ENCODE peak calls at places on chromosomes 6 and 20, in six cellular contexts. H is GM23248; T is mesendoderm; Z is PC-3; I is adrenal gland; M is CD8-positive, alpha-beta memory T cell. F is an unnamed sample.

GRCh38 chr20:472137-472846 is 10.0 kb upstream of the TBC1D20 start:
- DNase-seq in H (no peak), T (peak; percentile 63), Z (no peak), I (no peak), M (no peak), F (no peak)

GRCh38 chr6:103284835-103285234 is 1574.9 kb downstream of the HACE1 start:
- DNase-seq in H (no peak), T (no peak), Z (no peak), I (no peak), M (no peak), F (no peak)

GRCh38 chr20:49814057-49814675 is 1.5 kb downstream of the SLC9A8 start:
- DNase-seq in H (peak; percentile 23), T (no peak), Z (peak; percentile 28), I (no peak), M (no peak), F (no peak)

GRCh38 chr6:17472653-17473183 is 79.3 kb downstream of the CAP2 start:
- DNase-seq in H (peak; percentile 49), T (peak; percentile 96), Z (peak; percentile 53), I (no peak), M (no peak), F (no peak)

GRCh38 chr6:3235486-3235885 is 8.0 kb upstream of the TUBB2B start:
- DNase-seq in H (no peak), T (no peak), Z (no peak), I (no peak), M (no peak), F (no peak)

GRCh38 chr20:22502731-22503191 is 81.6 kb downstream of the FOXA2 start:
- DNase-seq in H (no peak), T (peak; percentile 40), Z (no peak), I (no peak), M (no peak), F (no peak)

GRCh38 chr6:92715991-92716390 is 703.4 kb downstream of the EPHA7 start:
- DNase-seq in H (no peak), T (no peak), Z (peak; percentile 46), I (no peak), M (no peak), F (no peak)

GRCh38 chr20:34065260-34065659 is 46.8 kb downstream of the EIF2S2 start:
- DNase-seq in H (peak; percentile 76), T (peak; percentile 35), Z (peak; percentile 39), I (peak; percentile 45), M (no peak), F (no peak)

GRCh38 chr6:111559193-111560097 is 46.2 kb downstream of the TRAF3IP2 start:
- DNase-seq in H (peak; percentile 51), T (no peak), Z (no peak), I (no peak), M (no peak), F (peak; percentile 24)

GRCh38 chr6:134848076-134848475 is 101.8 kb downstream of the ALDH8A1 start:
- DNase-seq in H (no peak), T (no peak), Z (no peak), I (no peak), M (no peak), F (no peak)

GRCh38 chr20:46215913-46216707 is 92.2 kb downstream of the CDH22 start:
- DNase-seq in H (peak; percentile 15), T (peak; percentile 99), Z (peak; percentile 65), I (peak; percentile 52), M (no peak), F (no peak)

GRCh38 chr6:15048367-15048766 is 197.5 kb upstream of the JARID2 start:
- DNase-seq in H (no peak), T (no peak), Z (no peak), I (no peak), M (no peak), F (no peak)

GRCh38 chr20:35597186-35597585 is 18.4 kb upstream of the SPAG4 start:
- DNase-seq in H (no peak), T (no peak), Z (no peak), I (no peak), M (no peak), F (no peak)

GRCh38 chr6:156839591-156840001 is 62.4 kb downstream of the ARID1B start:
- DNase-seq in H (peak; percentile 79), T (peak; percentile 50), Z (no peak), I (no peak), M (no peak), F (no peak)

GRCh38 chr20:5100684-5101347 is 18.9 kb downstream of the PCNA start:
- DNase-seq in H (peak; percentile 79), T (peak; percentile 71), Z (peak; percentile 85), I (peak; percentile 82), M (peak; percentile 69), F (peak; percentile 68)

GRCh38 chr20:49282584-49283171 is 4.8 kb upstream of the ZNFX1 start:
- DNase-seq in H (peak; percentile 18), T (peak; percentile 42), Z (no peak), I (no peak), M (no peak), F (no peak)

GRCh38 chr6:149026530-149026942 is 279.7 kb downstream of the UST start:
- DNase-seq in H (peak; percentile 94), T (peak; percentile 79), Z (peak; percentile 82), I (no peak), M (no peak), F (no peak)

GRCh38 chr6:119145111-119145510 is 66.6 kb upstream of the FAM184A start:
- DNase-seq in H (no peak), T (peak; percentile 55), Z (peak; percentile 72), I (no peak), M (no peak), F (no peak)

GRCh38 chr6:4480788-4481725 is 295.1 kb upstream of the CDYL start:
- DNase-seq in H (no peak), T (no peak), Z (no peak), I (no peak), M (no peak), F (no peak)

GRCh38 chr20:17606001-17606400 is 36.1 kb downstream of the DSTN start:
- DNase-seq in H (no peak), T (no peak), Z (no peak), I (no peak), M (no peak), F (no peak)

GRCh38 chr20:17605131-17605660 is 35.3 kb downstream of the DSTN start:
- DNase-seq in H (no peak), T (no peak), Z (peak; percentile 75), I (no peak), M (no peak), F (no peak)

GRCh38 chr20:17602493-17602892 is 32.6 kb downstream of the DSTN start:
- DNase-seq in H (no peak), T (no peak), Z (no peak), I (no peak), M (no peak), F (no peak)

GRCh38 chr20:17598013-17598550 is 28.2 kb downstream of the DSTN start:
- DNase-seq in H (no peak), T (no peak), Z (no peak), I (no peak), M (no peak), F (no peak)

GRCh38 chr20:17601957-17602356 is 32.1 kb downstream of the DSTN start:
- DNase-seq in H (no peak), T (no peak), Z (no peak), I (no peak), M (no peak), F (no peak)
- H3K4me1 ChIP-seq in H (no peaks in the 10 kb centered on the region), T (peaks cover 2% of the 10 kb centered on the region), Z (peaks cover 23% of the 10 kb centered on the region), I (peaks cover 16% of the 10 kb centered on the region), M (no peaks in the 10 kb centered on the region), F (no peaks in the 10 kb centered on the region)

GRCh38 chr6:95293257-95293656 is 284.1 kb upstream of the MANEA start:
- DNase-seq in H (no peak), T (no peak), Z (no peak), I (no peak), M (no peak), F (no peak)

GRCh38 chr6:95292011-95292410 is 285.3 kb upstream of the MANEA start:
- DNase-seq in H (no peak), T (no peak), Z (no peak), I (no peak), M (no peak), F (no peak)

DNA sequence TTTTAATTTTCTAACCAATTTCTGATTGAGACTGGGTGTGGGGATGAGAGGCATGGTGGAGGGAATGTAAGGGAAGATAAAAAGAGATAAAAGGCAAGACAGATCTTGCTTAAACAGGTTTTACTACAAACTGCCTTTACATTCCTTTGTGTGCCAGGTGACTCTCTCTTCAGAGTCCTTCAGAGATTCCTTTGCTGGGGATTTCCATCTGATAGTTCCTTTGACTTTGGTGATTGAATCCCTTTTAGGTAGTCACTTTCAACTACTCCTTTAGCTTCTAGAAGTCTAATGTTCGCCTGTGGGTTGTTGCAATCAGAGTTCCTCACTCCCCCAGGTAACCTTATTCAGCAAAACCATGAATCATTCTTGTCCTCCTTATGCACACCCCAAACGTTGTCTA is 283.3 kb upstream of the MANEA start:
- DNase-seq in H (no peak), T (peak; percentile 79), Z (no peak), I (no peak), M (no peak), F (no peak)
- H3K27ac ChIP-seq in H (no peak overlapping the region), T (no peak overlapping the region), Z (no peak overlapping the region), I (no peak overlapping the region), M (no peak overlapping the region), F (no peak overlapping the region)

GRCh38 chr6:151067684-151068596 is 171.8 kb upstream of the AKAP12 start:
- DNase-seq in H (peak; percentile 95), T (no peak), Z (peak; percentile 97), I (peak; percentile 57), M (no peak), F (no peak)
- H3K36me3 ChIP-seq in H (peaks cover 3% of the 10 kb centered on the region), T (no peaks in the 10 kb centered on the region), Z (peaks cover 4% of the 10 kb centered on the region), I (no peaks in the 10 kb centered on the region), M (no peaks in the 10 kb centered on the region), F (no peaks in the 10 kb centered on the region)

DNA sequence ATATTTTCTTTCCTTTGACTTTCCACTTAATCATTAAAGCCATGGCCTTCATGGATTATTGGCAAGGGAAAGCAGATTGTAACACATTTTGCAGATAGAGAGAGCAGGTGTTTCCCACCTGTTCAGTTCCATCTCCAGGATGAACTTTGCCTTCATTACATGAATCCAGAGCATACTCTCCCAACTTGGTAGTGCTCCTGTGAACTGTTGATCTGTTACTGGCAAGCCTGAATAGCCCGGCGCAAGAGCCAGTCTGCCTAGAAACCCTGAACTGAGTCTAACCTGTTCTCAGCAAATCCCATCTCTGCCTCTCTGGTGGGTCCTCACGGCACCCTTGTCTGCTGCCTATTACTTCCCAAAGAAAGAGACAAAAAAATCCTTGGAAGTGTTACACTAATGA is 210.3 kb downstream of the PLCB1 start:
- DNase-seq in H (no peak), T (no peak), Z (no peak), I (no peak), M (no peak), F (no peak)
- H3K4me1 ChIP-seq in H (no peaks in the 10 kb centered on the region), T (no peaks in the 10 kb centered on the region), Z (no peaks in the 10 kb centered on the region), I (peaks cover 22% of the 10 kb centered on the region), M (no peaks in the 10 kb centered on the region), F (no peaks in the 10 kb centered on the region)

GRCh38 chr6:110527516-110527915 is 51.1 kb upstream of the SLC22A16 start:
- DNase-seq in H (no peak), T (no peak), Z (no peak), I (no peak), M (no peak), F (no peak)
- H3K27ac ChIP-seq in H (no peak overlapping the region), T (no peak overlapping the region), Z (peak overlapping the region; percentile 90), I (no peak overlapping the region), M (no peak overlapping the region), F (no peak overlapping the region)

F was measured in CD4-positive, CD25-positive, alpha-beta regulatory T cell.